ENCODE peak calls at places on chromosome 14, in seven cellular contexts. D is IMR-90, R is H54, X is tibial nerve, N is HCT116, Z is GM12892, S is esophagus squamous epithelium. E is an unnamed sample.

GRCh38 chr14:61601923-61602732 is 93.2 kb upstream of the HIF1A start:
- DNase-seq in D (no peak), R (no peak), X (no peak), N (no peak), Z (no peak), S (no peak), E (no peak)

GRCh38 chr14:76456200-76456599 is 80.3 kb downstream of the ESRRB start:
- DNase-seq in D (peak; percentile 8), R (peak; percentile 44), X (peak; percentile 11), N (peak; percentile 28), Z (peak; percentile 29), S (no peak), E (peak; percentile 60)

GRCh38 chr14:45238988-45239387 is 14.0 kb downstream of the MIS18BP1 start:
- DNase-seq in D (no peak), R (no peak), X (no peak), N (no peak), Z (no peak), S (no peak), E (no peak)

GRCh38 chr14:20807304-20807956 is 4.8 kb upstream of the RNASE1 start:
- DNase-seq in D (no peak), R (no peak), X (no peak), N (no peak), Z (no peak), S (no peak), E (peak; percentile 26)

GRCh38 chr14:71267691-71268090 is 360.4 kb downstream of the PCNX1 start:
- DNase-seq in D (peak; percentile 24), R (no peak), X (no peak), N (no peak), Z (no peak), S (no peak), E (no peak)

GRCh38 chr14:64983439-64984310 is 3.0 kb upstream of the FNTB start:
- DNase-seq in D (peak; percentile 74), R (no peak), X (no peak), N (peak; percentile 16), Z (no peak), S (no peak), E (peak; percentile 70)

GRCh38 chr14:53979747-53980642 is 23.4 kb upstream of the BMP4 start:
- DNase-seq in D (peak; percentile 60), R (no peak), X (peak; percentile 72), N (no peak), Z (no peak), S (no peak), E (no peak)

GRCh38 chr14:95480887-95481226 is 35.6 kb downstream of the SYNE3 start:
- DNase-seq in D (no peak), R (no peak), X (no peak), N (no peak), Z (no peak), S (no peak), E (no peak)

GRCh38 chr14:82251434-82251833 is 717.8 kb upstream of the SEL1L start:
- DNase-seq in D (no peak), R (no peak), X (no peak), N (no peak), Z (no peak), S (no peak), E (no peak)

GRCh38 chr14:89167705-89168104 is 249.3 kb downstream of the FOXN3 start:
- DNase-seq in D (no peak), R (no peak), X (no peak), N (no peak), Z (no peak), S (no peak), E (no peak)

GRCh38 chr14:87049886-87050820 is 942.8 kb downstream of the GALC start:
- DNase-seq in D (peak; percentile 47), R (peak; percentile 2), X (no peak), N (no peak), Z (no peak), S (no peak), E (peak; percentile 9)

GRCh38 chr14:99884834-99885648 is 91.8 kb downstream of the EML1 start:
- DNase-seq in D (peak; percentile 77), R (no peak), X (peak; percentile 68), N (peak; percentile 40), Z (peak; percentile 25), S (no peak), E (peak; percentile 46)

GRCh38 chr14:92728781-92729364 is 19.6 kb downstream of the LGMN start:
- DNase-seq in D (peak; percentile 31), R (peak; percentile 61), X (no peak), N (no peak), Z (no peak), S (no peak), E (peak; percentile 47)

GRCh38 chr14:95024380-95024779 is 132.9 kb downstream of the DICER1 start:
- DNase-seq in D (no peak), R (no peak), X (no peak), N (no peak), Z (no peak), S (no peak), E (no peak)

GRCh38 chr14:98803196-98803595 is 468.8 kb downstream of the BCL11B start:
- DNase-seq in D (no peak), R (no peak), X (no peak), N (no peak), Z (no peak), S (no peak), E (no peak)

GRCh38 chr14:76863724-76864407 is 37.7 kb downstream of the LRRC74A start:
- DNase-seq in D (no peak), R (no peak), X (peak; percentile 41), N (no peak), Z (peak; percentile 37), S (no peak), E (no peak)

GRCh38 chr14:100660498-100661339 is 66.0 kb upstream of the DLK1 start:
- DNase-seq in D (peak; percentile 86), R (no peak), X (no peak), N (peak; percentile 47), Z (no peak), S (no peak), E (no peak)

GRCh38 chr14:105053421-105053820 is 11.8 kb downstream of the GPR132 start:
- DNase-seq in D (no peak), R (no peak), X (no peak), N (no peak), Z (no peak), S (no peak), E (no peak)

GRCh38 chr14:105049753-105050550 is 15.3 kb downstream of the GPR132 start:
- DNase-seq in D (no peak), R (no peak), X (no peak), N (no peak), Z (no peak), S (no peak), E (no peak)

GRCh38 chr14:105052110-105052458 is 13.1 kb downstream of the GPR132 start:
- DNase-seq in D (no peak), R (no peak), X (no peak), N (no peak), Z (no peak), S (no peak), E (no peak)

GRCh38 chr14:105053996-105054395 is 11.2 kb downstream of the GPR132 start:
- DNase-seq in D (no peak), R (no peak), X (no peak), N (no peak), Z (no peak), S (no peak), E (no peak)

DNA sequence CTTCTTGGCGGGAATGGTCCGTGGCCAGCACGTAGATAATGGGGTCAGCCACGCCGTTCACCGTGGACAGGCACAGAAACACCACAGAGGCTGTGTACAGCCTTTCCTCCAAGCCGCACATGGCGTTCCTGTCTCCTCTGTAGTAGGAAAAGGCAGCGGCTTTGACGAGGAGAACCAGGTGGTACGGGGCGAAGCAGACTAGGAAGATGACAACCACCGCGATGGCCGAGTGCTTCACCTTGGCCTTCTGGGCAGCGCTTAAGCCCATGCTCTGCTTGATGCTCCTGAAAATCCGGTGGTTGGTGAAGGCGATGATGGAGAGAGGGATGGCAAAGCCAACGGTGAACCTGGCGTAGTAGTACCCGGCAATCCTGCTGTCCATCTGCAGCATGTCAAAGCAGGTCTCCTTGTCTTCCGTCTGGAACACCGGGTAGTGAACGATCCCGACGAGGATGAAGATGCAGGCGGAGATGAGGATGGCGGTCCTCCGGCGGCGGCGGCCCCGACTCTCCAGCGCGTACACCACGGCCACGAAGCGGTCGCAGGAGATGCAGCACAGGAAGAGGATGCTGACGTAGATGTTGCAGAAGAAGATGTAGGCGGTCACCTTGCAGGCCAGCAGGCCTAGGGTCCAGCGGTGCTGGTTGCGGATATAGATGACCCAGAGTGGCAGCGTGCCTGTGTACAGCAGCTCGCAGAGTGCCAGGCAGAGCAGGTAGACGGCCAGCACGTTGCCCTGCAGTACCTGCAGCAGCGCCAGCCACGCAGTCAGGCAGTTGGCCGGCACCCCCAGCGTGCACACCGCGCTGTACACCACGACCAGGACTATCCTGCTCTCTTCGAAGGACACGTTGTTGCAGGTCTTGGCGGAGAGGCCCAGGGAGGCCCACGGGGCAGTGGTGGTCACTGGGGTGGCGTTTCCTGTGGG is 13.8 kb downstream of the GPR132 start:
- DNase-seq in D (no peak), R (no peak), X (no peak), N (no peak), Z (no peak), S (no peak), E (no peak)
- TF ChIP-seq POLR2A in D (no peak), R (no peak), X (no peak), N (no peak), Z (peak; percentile 43), S (no peak), E (no peak)

GRCh38 chr14:101761032-101761880 is at the start of gene PPP2R5C:
- DNase-seq in D (peak; percentile 82), R (peak; percentile 96), X (peak; percentile 85), N (peak; percentile 62), Z (peak; percentile 90), S (peak; percentile 68), E (peak; percentile 92)
- TF ChIP-seq POLR2A in D (peak; percentile 32), R (peak; percentile 72), X (peak; percentile 29), N (no peak), Z (peak; percentile 23), S (peak; percentile 56), E (peak; percentile 20)

DNA sequence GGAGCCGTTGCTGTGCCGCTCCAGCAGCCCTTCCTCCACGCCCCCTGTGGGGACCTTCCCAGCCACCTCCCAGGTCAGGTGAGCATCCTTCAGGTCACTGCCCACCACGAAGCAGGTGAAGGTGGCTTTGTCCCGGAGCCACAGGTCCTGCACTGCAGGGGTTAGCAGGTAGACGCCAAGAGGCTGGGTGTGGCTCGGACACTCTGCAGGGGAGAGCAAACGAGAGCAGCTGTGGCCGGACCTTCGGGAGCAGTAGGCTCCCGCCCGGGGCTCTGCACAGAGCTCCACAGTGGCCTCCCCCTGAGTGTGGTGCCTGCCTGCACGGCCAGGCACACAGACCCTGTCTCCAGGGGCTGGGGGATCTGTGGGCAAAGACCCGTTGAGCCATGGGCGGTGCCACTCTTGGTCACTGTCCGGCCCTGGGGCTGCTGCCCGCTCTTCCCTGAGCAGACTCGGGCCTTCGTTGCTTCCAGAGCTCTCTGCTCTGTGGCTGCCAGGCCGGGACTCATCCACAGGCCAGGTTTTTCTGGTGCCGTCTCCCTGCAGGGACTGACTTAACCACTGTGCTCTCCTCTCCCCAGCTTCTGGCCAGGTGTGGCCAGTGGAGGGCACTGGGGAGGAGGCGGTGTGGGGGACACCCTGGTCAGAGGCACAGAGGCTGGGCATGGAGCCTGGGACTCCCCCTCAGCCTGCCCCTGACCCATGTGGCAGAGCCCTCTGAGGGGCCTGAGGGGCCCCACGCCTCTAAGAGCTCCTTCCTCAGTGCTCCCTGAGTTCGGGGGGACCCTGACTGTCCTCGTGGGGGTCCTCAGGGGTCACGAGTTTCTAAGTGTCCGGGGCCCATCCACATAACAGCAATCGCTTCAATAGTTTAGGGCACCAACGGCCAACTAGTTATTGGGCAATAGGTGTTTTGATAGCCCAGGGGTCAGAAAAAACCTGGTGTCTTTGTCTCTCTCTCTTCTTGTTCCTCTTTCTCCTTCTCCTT is 314.9 kb downstream of the TMEM121 start:
- DNase-seq in D (no peak), R (no peak), X (no peak), N (no peak), Z (no peak), S (no peak), E (no peak)
- TF ChIP-seq POLR2A in D (no peak), R (no peak), X (no peak), N (no peak), Z (no peak), S (no peak), E (no peak)

GRCh38 chr14:105050551-105050897 is 14.7 kb downstream of the GPR132 start:
- DNase-seq in D (peak; percentile 42), R (peak; percentile 67), X (no peak), N (peak; percentile 16), Z (no peak), S (no peak), E (no peak)
- TF ChIP-seq POLR2A in D (no peak), R (no peak), X (no peak), N (no peak), Z (no peak), S (no peak), E (no peak)